ENCODE peak calls at places on chromosomes 4 and X, in seven cellular contexts. One of them, this sample, is unnamed. For H3K9me3, the result is how much of the 10 kb centered on the place peaks cover.

GRCh38 chr4:114659386-114660008 is 60.9 kb downstream of the UGT8 start:
- DNase-seq in neural progenitor cell: peak
- DNase-seq in WERI-Rb-1: peak
- DNase-seq in psoas muscle: no peak
- DNase-seq in ovary: no peak
- DNase-seq in PC-9: peak
- DNase-seq in pancreas: peak
- DNase-seq in this sample: peak

GRCh38 chrX:14039344-14039743 is 9.7 kb upstream of the GEMIN8 start:
- DNase-seq in ovary: peak
- DNase-seq in PC-9: peak
- DNase-seq in WERI-Rb-1: peak
- DNase-seq in neural progenitor cell: peak
- DNase-seq in psoas muscle: no peak
- DNase-seq in pancreas: peak
- DNase-seq in this sample: no peak

GRCh38 chr4:39933689-39934590 is 43.8 kb downstream of the PDS5A start:
- DNase-seq in neural progenitor cell: no peak
- DNase-seq in ovary: no peak
- DNase-seq in pancreas: no peak
- DNase-seq in PC-9: no peak
- DNase-seq in psoas muscle: no peak
- DNase-seq in WERI-Rb-1: peak
- DNase-seq in this sample: no peak

GRCh38 chr4:47469951-47470350 is 6.4 kb upstream of the COMMD8 start:
- DNase-seq in WERI-Rb-1: no peak
- DNase-seq in ovary: no peak
- DNase-seq in neural progenitor cell: no peak
- DNase-seq in pancreas: no peak
- DNase-seq in psoas muscle: no peak
- DNase-seq in PC-9: no peak
- DNase-seq in this sample: no peak

GRCh38 chr4:113145519-113146291 is 96.3 kb downstream of the ANK2 start:
- DNase-seq in PC-9: no peak
- DNase-seq in psoas muscle: no peak
- DNase-seq in neural progenitor cell: peak
- DNase-seq in ovary: peak
- DNase-seq in WERI-Rb-1: peak
- DNase-seq in pancreas: no peak
- DNase-seq in this sample: no peak

GRCh38 chrX:15643786-15644559 is 20.6 kb downstream of the CLTRN start:
- DNase-seq in pancreas: no peak
- DNase-seq in PC-9: no peak
- DNase-seq in ovary: no peak
- DNase-seq in psoas muscle: no peak
- DNase-seq in WERI-Rb-1: no peak
- DNase-seq in neural progenitor cell: no peak
- DNase-seq in this sample: peak

GRCh38 chr4:57655342-57655741 is 545.2 kb upstream of the IGFBP7 start:
- DNase-seq in PC-9: no peak
- DNase-seq in psoas muscle: no peak
- DNase-seq in neural progenitor cell: no peak
- DNase-seq in ovary: no peak
- DNase-seq in WERI-Rb-1: no peak
- DNase-seq in pancreas: no peak
- DNase-seq in this sample: no peak

GRCh38 chrX:71546879-71547278 is 14.0 kb downstream of the OGT start:
- DNase-seq in psoas muscle: no peak
- DNase-seq in neural progenitor cell: no peak
- DNase-seq in PC-9: no peak
- DNase-seq in WERI-Rb-1: no peak
- DNase-seq in ovary: no peak
- DNase-seq in pancreas: no peak
- DNase-seq in this sample: no peak

GRCh38 chr4:87896020-87896621 is 63.4 kb downstream of the MEPE start:
- DNase-seq in psoas muscle: no peak
- DNase-seq in ovary: no peak
- DNase-seq in PC-9: peak
- DNase-seq in neural progenitor cell: no peak
- DNase-seq in WERI-Rb-1: no peak
- DNase-seq in pancreas: no peak
- DNase-seq in this sample: no peak

GRCh38 chrX:50691820-50692219 is 122.2 kb downstream of the SHROOM4 start:
- DNase-seq in PC-9: no peak
- DNase-seq in WERI-Rb-1: peak
- DNase-seq in ovary: no peak
- DNase-seq in neural progenitor cell: peak
- DNase-seq in pancreas: no peak
- DNase-seq in psoas muscle: no peak
- DNase-seq in this sample: peak

GRCh38 chr4:37995981-37996770 is 36.0 kb downstream of the PTTG2 start:
- DNase-seq in ovary: no peak
- DNase-seq in psoas muscle: no peak
- DNase-seq in pancreas: no peak
- DNase-seq in PC-9: no peak
- DNase-seq in WERI-Rb-1: no peak
- DNase-seq in neural progenitor cell: no peak
- DNase-seq in this sample: no peak

GRCh38 chrX:46317158-46317557 is 228.1 kb downstream of the ZNF674 start:
- DNase-seq in pancreas: no peak
- DNase-seq in neural progenitor cell: no peak
- DNase-seq in PC-9: no peak
- DNase-seq in WERI-Rb-1: no peak
- DNase-seq in psoas muscle: no peak
- DNase-seq in ovary: no peak
- DNase-seq in this sample: no peak

GRCh38 chrX:53073115-53073581 is 9.0 kb upstream of the TSPYL2 start:
- DNase-seq in psoas muscle: no peak
- DNase-seq in ovary: peak
- DNase-seq in WERI-Rb-1: peak
- DNase-seq in pancreas: no peak
- DNase-seq in PC-9: no peak
- DNase-seq in neural progenitor cell: peak
- DNase-seq in this sample: no peak

GRCh38 chrX:109489174-109489573 is 7.3 kb upstream of the GUCY2F start:
- DNase-seq in pancreas: no peak
- DNase-seq in PC-9: no peak
- DNase-seq in psoas muscle: no peak
- DNase-seq in WERI-Rb-1: no peak
- DNase-seq in ovary: no peak
- DNase-seq in neural progenitor cell: no peak
- DNase-seq in this sample: no peak

GRCh38 chr4:25235401-25235800 is 1.6 kb downstream of the PI4K2B start:
- DNase-seq in WERI-Rb-1: no peak
- DNase-seq in PC-9: no peak
- DNase-seq in psoas muscle: no peak
- DNase-seq in neural progenitor cell: no peak
- DNase-seq in pancreas: no peak
- DNase-seq in ovary: no peak
- DNase-seq in this sample: no peak

GRCh38 chr4:30728291-30728690 is 8.1 kb downstream of the PCDH7 start:
- DNase-seq in neural progenitor cell: no peak
- DNase-seq in psoas muscle: no peak
- DNase-seq in ovary: no peak
- DNase-seq in WERI-Rb-1: no peak
- DNase-seq in PC-9: no peak
- DNase-seq in pancreas: no peak
- DNase-seq in this sample: no peak

GRCh38 chr4:140943486-140943885 is 187.3 kb upstream of the TBC1D9 start:
- DNase-seq in ovary: no peak
- DNase-seq in PC-9: no peak
- DNase-seq in psoas muscle: no peak
- DNase-seq in pancreas: no peak
- DNase-seq in neural progenitor cell: no peak
- DNase-seq in WERI-Rb-1: no peak
- DNase-seq in this sample: no peak

GRCh38 chr4:140944539-140944938 is 188.4 kb upstream of the TBC1D9 start:
- DNase-seq in pancreas: no peak
- DNase-seq in PC-9: no peak
- DNase-seq in psoas muscle: no peak
- DNase-seq in WERI-Rb-1: no peak
- DNase-seq in neural progenitor cell: no peak
- DNase-seq in ovary: no peak
- DNase-seq in this sample: no peak

GRCh38 chr4:140952709-140953108 is 180.6 kb downstream of the RNF150 start:
- DNase-seq in PC-9: no peak
- DNase-seq in WERI-Rb-1: no peak
- DNase-seq in neural progenitor cell: no peak
- DNase-seq in ovary: no peak
- DNase-seq in pancreas: no peak
- DNase-seq in psoas muscle: no peak
- DNase-seq in this sample: no peak

GRCh38 chr4:140943887-140944515 is 187.8 kb upstream of the TBC1D9 start:
- DNase-seq in ovary: no peak
- DNase-seq in pancreas: no peak
- DNase-seq in psoas muscle: no peak
- DNase-seq in neural progenitor cell: no peak
- DNase-seq in PC-9: no peak
- DNase-seq in WERI-Rb-1: no peak
- DNase-seq in this sample: no peak

GRCh38 chr4:140947507-140947906 is 185.8 kb downstream of the RNF150 start:
- DNase-seq in pancreas: no peak
- DNase-seq in WERI-Rb-1: no peak
- DNase-seq in psoas muscle: peak
- DNase-seq in neural progenitor cell: no peak
- DNase-seq in ovary: no peak
- DNase-seq in PC-9: no peak
- DNase-seq in this sample: no peak
- H3K4me3 ChIP-seq in pancreas: no peak
- H3K4me3 ChIP-seq in WERI-Rb-1: no peak
- H3K4me3 ChIP-seq in psoas muscle: no peak
- H3K4me3 ChIP-seq in neural progenitor cell: no peak
- H3K4me3 ChIP-seq in ovary: no peak
- H3K4me3 ChIP-seq in PC-9: no peak
- H3K4me3 ChIP-seq in this sample: no peak

GRCh38 chr4:80216100-80216761 is 18.9 kb downstream of the PRDM8 start:
- DNase-seq in pancreas: no peak
- DNase-seq in PC-9: no peak
- DNase-seq in ovary: no peak
- DNase-seq in WERI-Rb-1: no peak
- DNase-seq in neural progenitor cell: no peak
- DNase-seq in psoas muscle: no peak
- DNase-seq in this sample: no peak
- H3K27ac ChIP-seq in pancreas: no peak
- H3K27ac ChIP-seq in PC-9: no peak
- H3K27ac ChIP-seq in ovary: no peak
- H3K27ac ChIP-seq in WERI-Rb-1: no peak
- H3K27ac ChIP-seq in neural progenitor cell: no peak
- H3K27ac ChIP-seq in psoas muscle: no peak
- H3K27ac ChIP-seq in this sample: no peak

DNA sequence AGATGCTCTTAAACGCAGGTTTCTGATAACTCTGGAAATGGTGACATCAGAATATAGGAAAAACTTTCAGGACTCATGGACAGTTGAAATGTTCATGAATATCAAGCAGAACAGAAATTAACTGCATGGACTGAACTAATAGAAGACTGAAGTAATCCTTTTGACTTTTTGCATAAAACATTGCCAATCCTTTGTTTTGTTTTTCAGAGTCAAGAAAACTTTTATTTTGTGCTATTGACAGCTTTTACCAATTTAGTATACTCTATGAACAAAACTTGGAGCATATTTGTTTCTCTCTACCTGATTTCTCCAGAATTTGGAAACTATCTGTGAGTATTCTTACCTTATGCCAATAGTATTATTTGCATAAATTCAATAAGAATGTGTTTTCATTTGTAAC is 61.2 kb upstream of the HMX1 start:
- DNase-seq in ovary: no peak
- DNase-seq in neural progenitor cell: no peak
- DNase-seq in pancreas: no peak
- DNase-seq in PC-9: no peak
- DNase-seq in WERI-Rb-1: no peak
- DNase-seq in psoas muscle: no peak
- DNase-seq in this sample: no peak
- H3K9me3 ChIP-seq in ovary: under half
- H3K9me3 ChIP-seq in neural progenitor cell: under half
- H3K9me3 ChIP-seq in pancreas: under half
- H3K9me3 ChIP-seq in PC-9: under half
- H3K9me3 ChIP-seq in WERI-Rb-1: under half
- H3K9me3 ChIP-seq in psoas muscle: under half
- H3K9me3 ChIP-seq in this sample: under half

DNA sequence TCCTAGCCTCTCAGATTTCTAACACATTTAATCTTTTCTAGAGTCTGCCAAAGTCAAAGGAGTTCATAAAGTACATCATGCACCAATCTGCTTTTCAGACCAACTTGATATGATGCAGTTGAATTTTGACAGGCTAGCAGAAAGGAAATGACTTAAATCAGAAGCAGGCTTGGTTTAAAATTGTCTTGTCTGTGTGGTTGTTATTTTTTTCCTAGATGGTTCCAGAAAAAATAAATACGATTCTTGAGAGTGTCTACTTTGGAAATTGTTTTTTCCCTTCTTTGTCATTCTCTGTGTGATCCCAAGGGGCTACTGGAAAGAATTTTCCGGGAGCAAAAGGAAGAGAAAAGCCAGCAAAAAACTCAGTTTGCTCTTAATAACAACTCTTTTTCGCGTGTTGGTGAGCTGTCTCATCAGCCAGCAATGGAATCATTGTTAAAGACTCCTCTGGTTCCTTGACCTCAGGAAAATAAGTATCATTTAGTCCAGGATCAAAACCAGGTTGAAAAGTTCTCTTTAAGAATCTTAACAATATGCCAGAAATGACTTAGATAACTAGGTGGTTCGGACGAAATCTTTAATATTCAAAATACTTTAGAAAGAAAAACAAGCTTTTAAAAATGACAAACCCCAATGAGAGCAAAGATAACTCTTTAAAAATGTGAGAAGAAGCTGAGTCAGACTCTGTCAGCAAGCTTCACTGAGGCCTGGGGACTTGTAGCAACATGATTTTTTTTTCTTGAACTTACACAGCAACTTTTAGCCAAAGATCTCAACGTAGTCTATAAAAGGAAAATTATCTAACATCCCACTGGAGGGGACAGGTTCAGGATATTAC is 49.7 kb upstream of the GAB1 start:
- DNase-seq in psoas muscle: no peak
- DNase-seq in WERI-Rb-1: no peak
- DNase-seq in ovary: no peak
- DNase-seq in PC-9: no peak
- DNase-seq in pancreas: no peak
- DNase-seq in neural progenitor cell: no peak
- DNase-seq in this sample: no peak
- H3K4me3 ChIP-seq in psoas muscle: no peak
- H3K4me3 ChIP-seq in WERI-Rb-1: no peak
- H3K4me3 ChIP-seq in ovary: no peak
- H3K4me3 ChIP-seq in PC-9: no peak
- H3K4me3 ChIP-seq in pancreas: no peak
- H3K4me3 ChIP-seq in neural progenitor cell: no peak
- H3K4me3 ChIP-seq in this sample: no peak